ENCODE peak calls at places on chromosomes 5 and 9, in seven cellular contexts. S is mesendoderm, K is hepatocyte, D is stomach, Z is spleen, X is lung, F is IMR-90. P is an unnamed sample. For H3K4me1, the result is how much of the 10 kb centered on the place peaks cover.

GRCh38 chr9:134591573-134591981 is 50.0 kb upstream of the COL5A1 start:
- DNase-seq in S (peak), K (no peak), D (no peak), Z (no peak), X (no peak), F (no peak), P (no peak)

GRCh38 chr5:125717209-125717608 is 706.0 kb upstream of the GRAMD2B start:
- DNase-seq in S (peak), K (peak), D (no peak), Z (no peak), X (no peak), F (peak), P (peak)

GRCh38 chr9:97315550-97315949 is 8.1 kb downstream of the CCDC180 start:
- DNase-seq in S (no peak), K (peak), D (no peak), Z (no peak), X (no peak), F (peak), P (no peak)

GRCh38 chr5:174793684-174794328 is 69.4 kb downstream of the MSX2 start:
- DNase-seq in S (peak), K (peak), D (peak), Z (peak), X (peak), F (peak), P (peak)

GRCh38 chr9:136007906-136008692 is 46.9 kb upstream of the UBAC1 start:
- DNase-seq in S (peak), K (peak), D (no peak), Z (no peak), X (no peak), F (peak), P (no peak)

GRCh38 chr5:2674456-2674855 is 77.0 kb downstream of the IRX2 start:
- DNase-seq in S (no peak), K (no peak), D (no peak), Z (no peak), X (no peak), F (no peak), P (no peak)

GRCh38 chr9:129708799-129709198 is 43.4 kb downstream of the PRRX2 start:
- DNase-seq in S (no peak), K (no peak), D (no peak), Z (no peak), X (no peak), F (peak), P (no peak)

GRCh38 chr5:1522601-1523479 is 920 bp downstream of the LPCAT1 start:
- DNase-seq in S (peak), K (peak), D (peak), Z (peak), X (peak), F (no peak), P (peak)

GRCh38 chr9:73132034-73132776 is 19.5 kb upstream of the ANXA1 start:
- DNase-seq in S (peak), K (peak), D (peak), Z (peak), X (peak), F (peak), P (peak)

GRCh38 chr5:113213551-113213971 is 221.2 kb downstream of the TSSK1B start:
- DNase-seq in S (no peak), K (no peak), D (no peak), Z (no peak), X (no peak), F (no peak), P (no peak)

GRCh38 chr5:153562189-153562588 is 71.7 kb downstream of the GRIA1 start:
- DNase-seq in S (peak), K (no peak), D (no peak), Z (no peak), X (no peak), F (peak), P (peak)

GRCh38 chr5:139023276-139023675 is 148.1 kb upstream of the LRRTM2 start:
- DNase-seq in S (no peak), K (no peak), D (no peak), Z (no peak), X (no peak), F (no peak), P (no peak)

GRCh38 chr5:140235776-140236558 is 61.0 kb downstream of the CYSTM1 start:
- DNase-seq in S (no peak), K (no peak), D (no peak), Z (no peak), X (no peak), F (no peak), P (no peak)

GRCh38 chr9:23850242-23851023 is 24.4 kb upstream of the ELAVL2 start:
- DNase-seq in S (peak), K (peak), D (no peak), Z (no peak), X (no peak), F (no peak), P (peak)

GRCh38 chr5:17113174-17113941 is 104.1 kb upstream of the BASP1 start:
- DNase-seq in S (peak), K (no peak), D (no peak), Z (no peak), X (no peak), F (peak), P (no peak)

GRCh38 chr5:6311568-6312501 is 66.5 kb downstream of the MED10 start:
- DNase-seq in S (no peak), K (no peak), D (no peak), Z (no peak), X (no peak), F (no peak), P (no peak)

GRCh38 chr5:37840036-37840909 is at the start of gene GDNF:
- DNase-seq in S (peak), K (peak), D (peak), Z (no peak), X (no peak), F (peak), P (peak)

GRCh38 chr5:127930311-127930710 is 153.3 kb upstream of the SLC12A2 start:
- DNase-seq in S (no peak), K (no peak), D (peak), Z (no peak), X (no peak), F (peak), P (no peak)

GRCh38 chr5:64749385-64749784 is 19.1 kb downstream of the SREK1IP1 start:
- DNase-seq in S (no peak), K (no peak), D (no peak), Z (no peak), X (no peak), F (no peak), P (no peak)

GRCh38 chr5:181035991-181036815 is 3.9 kb upstream of the BTNL9 start:
- DNase-seq in S (no peak), K (no peak), D (no peak), Z (peak), X (no peak), F (no peak), P (no peak)

GRCh38 chr5:36552626-36553393 is 53.6 kb upstream of the SLC1A3 start:
- DNase-seq in S (peak), K (no peak), D (no peak), Z (no peak), X (no peak), F (no peak), P (no peak)

GRCh38 chr5:52985306-52985705 is 3.8 kb upstream of the ITGA2 start:
- DNase-seq in S (no peak), K (no peak), D (no peak), Z (no peak), X (no peak), F (peak), P (no peak)

GRCh38 chr5:149975409-149975808 is 14.9 kb downstream of the SLC26A2 start:
- DNase-seq in S (no peak), K (no peak), D (no peak), Z (no peak), X (no peak), F (no peak), P (no peak)

GRCh38 chr9:3040761-3041160 is 196.9 kb upstream of the PUM3 start:
- DNase-seq in S (no peak), K (no peak), D (no peak), Z (no peak), X (no peak), F (no peak), P (no peak)

GRCh38 chr9:135105938-135106491 is 18.5 kb downstream of the OLFM1 start:
- DNase-seq in S (no peak), K (no peak), D (no peak), Z (no peak), X (no peak), F (no peak), P (no peak)

GRCh38 chr9:105405514-105406131 is 42.2 kb upstream of the FSD1L start:
- DNase-seq in S (no peak), K (no peak), D (no peak), Z (no peak), X (no peak), F (peak), P (no peak)

GRCh38 chr5:53179681-53180080 is 70.1 kb upstream of the MOCS2 start:
- DNase-seq in S (no peak), K (no peak), D (no peak), Z (no peak), X (no peak), F (no peak), P (no peak)

GRCh38 chr5:77213601-77214000 is 3.1 kb downstream of the PDE8B start:
- DNase-seq in S (no peak), K (no peak), D (no peak), Z (no peak), X (no peak), F (no peak), P (no peak)

GRCh38 chr5:81909677-81910076 is 62.1 kb upstream of the ATG10 start:
- DNase-seq in S (no peak), K (no peak), D (no peak), Z (no peak), X (no peak), F (no peak), P (no peak)

GRCh38 chr5:108739376-108739775 is 8.3 kb upstream of the FER start:
- DNase-seq in S (no peak), K (no peak), D (no peak), Z (no peak), X (no peak), F (no peak), P (no peak)

GRCh38 chr5:41433552-41434181 is 76.7 kb downstream of the PLCXD3 start:
- DNase-seq in S (peak), K (no peak), D (no peak), Z (no peak), X (no peak), F (peak), P (no peak)

GRCh38 chr5:149957855-149958254 is 2.7 kb upstream of the SLC26A2 start:
- DNase-seq in S (no peak), K (peak), D (no peak), Z (no peak), X (no peak), F (no peak), P (no peak)

GRCh38 chr9:119370816-119371215 is 1.6 kb upstream of the BRINP1 start:
- DNase-seq in S (peak), K (peak), D (no peak), Z (no peak), X (no peak), F (peak), P (peak)

GRCh38 chr9:91710148-91710547 is 239.9 kb downstream of the ROR2 start:
- DNase-seq in S (no peak), K (no peak), D (no peak), Z (no peak), X (no peak), F (no peak), P (no peak)

GRCh38 chr9:91714020-91714721 is 235.9 kb downstream of the ROR2 start:
- DNase-seq in S (peak), K (peak), D (peak), Z (peak), X (peak), F (peak), P (peak)

GRCh38 chr9:91711755-91712591 is 238.1 kb downstream of the ROR2 start:
- DNase-seq in S (no peak), K (no peak), D (no peak), Z (peak), X (no peak), F (peak), P (peak)

GRCh38 chr9:91714874-91715615 is 235.0 kb downstream of the ROR2 start:
- DNase-seq in S (no peak), K (no peak), D (no peak), Z (no peak), X (no peak), F (no peak), P (no peak)

GRCh38 chr9:91712811-91713210 is 237.2 kb downstream of the ROR2 start:
- DNase-seq in S (no peak), K (no peak), D (no peak), Z (no peak), X (no peak), F (no peak), P (no peak)
- H3K4me3 ChIP-seq in S (no peak), K (no peak), D (no peak), Z (no peak), X (no peak), F (no peak), P (no peak)

GRCh38 chr9:35294066-35294465 is 132.3 kb downstream of the UNC13B start:
- DNase-seq in S (no peak), K (no peak), D (no peak), Z (no peak), X (no peak), F (no peak), P (no peak)
- H3K4me1 ChIP-seq in S (under half), K (under half), D (under half), Z (under half), X (under half), F (under half), P (under half)

GRCh38 chr9:125701351-125701750 is 5.7 kb downstream of the MAPKAP1 start:
- DNase-seq in S (peak), K (no peak), D (no peak), Z (no peak), X (no peak), F (peak), P (no peak)

GRCh38 chr9:125703662-125704061 is 3.3 kb downstream of the MAPKAP1 start:
- DNase-seq in S (no peak), K (no peak), D (no peak), Z (no peak), X (no peak), F (no peak), P (no peak)

GRCh38 chr9:125699870-125700269 is 7.1 kb downstream of the MAPKAP1 start:
- DNase-seq in S (no peak), K (no peak), D (no peak), Z (no peak), X (no peak), F (no peak), P (no peak)

GRCh38 chr9:125696106-125696647 is 10.8 kb downstream of the MAPKAP1 start:
- DNase-seq in S (peak), K (no peak), D (no peak), Z (no peak), X (no peak), F (no peak), P (peak)

DNA sequence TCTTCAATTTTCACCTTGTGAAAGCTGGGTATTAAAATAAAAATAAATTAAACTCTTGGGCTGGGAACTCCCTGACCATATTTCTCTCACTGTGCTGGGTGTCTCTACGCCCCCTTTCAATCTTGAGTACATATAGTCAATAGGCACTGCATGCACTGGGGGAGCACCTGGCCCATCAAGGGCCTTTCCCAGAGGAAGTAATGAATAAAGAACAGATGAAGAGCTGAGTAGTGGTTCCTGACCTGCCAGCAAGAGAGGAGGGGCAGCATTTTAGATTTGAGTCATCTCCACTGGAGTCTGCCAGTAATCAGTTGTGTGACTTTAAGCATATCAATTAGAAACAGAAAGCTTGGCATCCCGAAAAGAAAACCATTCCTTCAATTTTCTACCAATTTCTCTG is 6.2 kb downstream of the MAPKAP1 start:
- DNase-seq in S (peak), K (no peak), D (no peak), Z (no peak), X (no peak), F (peak), P (no peak)
- H3K4me3 ChIP-seq in S (no peak), K (no peak), D (no peak), Z (no peak), X (no peak), F (no peak), P (no peak)

DNA sequence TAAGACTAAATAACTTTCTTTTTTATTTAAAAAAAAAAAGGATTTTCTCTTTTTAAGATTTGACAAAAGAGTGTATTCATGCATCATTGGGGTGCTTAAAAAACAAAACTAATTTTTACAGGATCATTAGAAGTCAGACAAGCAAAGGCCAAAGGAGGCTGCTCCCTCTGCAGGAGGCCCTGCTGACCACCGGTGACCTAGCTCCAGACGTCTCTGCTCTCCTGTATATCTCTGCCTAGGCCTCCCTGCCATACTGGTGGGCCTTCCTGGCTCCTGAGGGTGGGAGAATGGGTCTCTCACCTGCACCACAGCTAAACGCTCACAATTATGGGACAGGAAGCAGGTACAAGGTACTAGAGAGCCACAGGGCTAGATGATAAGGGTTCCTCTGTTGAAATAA is 36.6 kb downstream of the CSF2 start:
- DNase-seq in S (no peak), K (no peak), D (no peak), Z (no peak), X (no peak), F (no peak), P (no peak)
- H3K4me1 ChIP-seq in S (under half), K (under half), D (under half), Z (under half), X (under half), F (under half), P (under half)

GRCh38 chr9:76654051-76654461 is 110.2 kb upstream of the PCA3 start:
- DNase-seq in S (no peak), K (no peak), D (no peak), Z (no peak), X (no peak), F (no peak), P (peak)

GRCh38 chr9:76652894-76653293 is 111.3 kb upstream of the PCA3 start:
- DNase-seq in S (no peak), K (no peak), D (no peak), Z (peak), X (no peak), F (peak), P (peak)

GRCh38 chr9:76655970-76656369 is 108.3 kb upstream of the PCA3 start:
- DNase-seq in S (peak), K (no peak), D (no peak), Z (no peak), X (no peak), F (no peak), P (no peak)

GRCh38 chr9:76655121-76655531 is 109.1 kb upstream of the PCA3 start:
- DNase-seq in S (no peak), K (no peak), D (no peak), Z (no peak), X (no peak), F (no peak), P (peak)

GRCh38 chr9:76654575-76654974 is 109.7 kb upstream of the PCA3 start:
- DNase-seq in S (no peak), K (no peak), D (no peak), Z (no peak), X (no peak), F (peak), P (peak)
- H3K4me3 ChIP-seq in S (no peak), K (no peak), D (no peak), Z (no peak), X (no peak), F (no peak), P (no peak)